ENCODE peak calls at places on chromosomes 4 and X, in six cellular contexts. One of them, this sample, is unnamed. For H3K4me1 and H3K9me2, the result is how much of the 10 kb centered on the place peaks cover.

GRCh38 chrX:20060961-20061868 is 55.5 kb downstream of the MAP7D2 start:
- DNase-seq in PC-3: no peak
- DNase-seq in GM23338: no peak
- DNase-seq in GM23248: no peak
- DNase-seq in SK-N-SH: no peak
- DNase-seq in MM.1S: peak
- DNase-seq in this sample: peak

GRCh38 chr4:29853843-29854242 is 866.3 kb upstream of the PCDH7 start:
- DNase-seq in MM.1S: no peak
- DNase-seq in PC-3: no peak
- DNase-seq in GM23248: no peak
- DNase-seq in SK-N-SH: no peak
- DNase-seq in GM23338: peak
- DNase-seq in this sample: no peak

GRCh38 chr4:31187979-31188378 is 467.8 kb downstream of the PCDH7 start:
- DNase-seq in GM23338: no peak
- DNase-seq in GM23248: no peak
- DNase-seq in MM.1S: no peak
- DNase-seq in SK-N-SH: no peak
- DNase-seq in PC-3: no peak
- DNase-seq in this sample: no peak

GRCh38 chr4:165301833-165302232 is 25.6 kb upstream of the MSMO1 start:
- DNase-seq in MM.1S: peak
- DNase-seq in PC-3: no peak
- DNase-seq in SK-N-SH: no peak
- DNase-seq in GM23338: no peak
- DNase-seq in GM23248: peak
- DNase-seq in this sample: no peak

GRCh38 chr4:18155062-18156041 is 133.8 kb upstream of the LCORL start:
- DNase-seq in GM23248: no peak
- DNase-seq in MM.1S: no peak
- DNase-seq in GM23338: no peak
- DNase-seq in SK-N-SH: no peak
- DNase-seq in PC-3: no peak
- DNase-seq in this sample: no peak

GRCh38 chr4:67087897-67088296 is 457.4 kb downstream of the CENPC start:
- DNase-seq in GM23248: peak
- DNase-seq in SK-N-SH: peak
- DNase-seq in MM.1S: peak
- DNase-seq in GM23338: peak
- DNase-seq in PC-3: peak
- DNase-seq in this sample: peak

GRCh38 chr4:41594439-41594838 is 56.5 kb downstream of the LIMCH1 start:
- DNase-seq in GM23338: no peak
- DNase-seq in SK-N-SH: no peak
- DNase-seq in GM23248: peak
- DNase-seq in PC-3: no peak
- DNase-seq in MM.1S: no peak
- DNase-seq in this sample: no peak

GRCh38 chr4:184768296-184768695 is 34.4 kb upstream of the CENPU start:
- DNase-seq in GM23248: no peak
- DNase-seq in GM23338: no peak
- DNase-seq in PC-3: no peak
- DNase-seq in SK-N-SH: no peak
- DNase-seq in MM.1S: no peak
- DNase-seq in this sample: no peak

GRCh38 chr4:52263612-52264011 is 212.5 kb downstream of the SPATA18 start:
- DNase-seq in GM23248: peak
- DNase-seq in MM.1S: no peak
- DNase-seq in SK-N-SH: no peak
- DNase-seq in GM23338: no peak
- DNase-seq in PC-3: peak
- DNase-seq in this sample: no peak

GRCh38 chr4:78766026-78766425 is 10.1 kb upstream of the BMP2K start:
- DNase-seq in GM23338: no peak
- DNase-seq in GM23248: peak
- DNase-seq in MM.1S: no peak
- DNase-seq in PC-3: no peak
- DNase-seq in SK-N-SH: no peak
- DNase-seq in this sample: no peak

GRCh38 chr4:67988986-67989385 is 25.7 kb upstream of the TMPRSS11A start:
- DNase-seq in PC-3: no peak
- DNase-seq in GM23338: no peak
- DNase-seq in GM23248: peak
- DNase-seq in MM.1S: no peak
- DNase-seq in SK-N-SH: no peak
- DNase-seq in this sample: no peak

GRCh38 chr4:106670911-106671310 is 302.3 kb upstream of the GIMD1 start:
- DNase-seq in MM.1S: no peak
- DNase-seq in GM23338: no peak
- DNase-seq in PC-3: no peak
- DNase-seq in GM23248: no peak
- DNase-seq in SK-N-SH: no peak
- DNase-seq in this sample: no peak

GRCh38 chr4:126106658-126107057 is 791.9 kb downstream of the FAT4 start:
- DNase-seq in MM.1S: no peak
- DNase-seq in GM23248: peak
- DNase-seq in SK-N-SH: no peak
- DNase-seq in PC-3: no peak
- DNase-seq in GM23338: peak
- DNase-seq in this sample: peak

GRCh38 chrX:97230948-97231347 is 347.2 kb downstream of the RPA4 start:
- DNase-seq in PC-3: no peak
- DNase-seq in GM23248: no peak
- DNase-seq in SK-N-SH: no peak
- DNase-seq in MM.1S: no peak
- DNase-seq in GM23338: no peak
- DNase-seq in this sample: no peak

GRCh38 chr4:154838155-154838554 is 57.1 kb downstream of the RBM46 start:
- DNase-seq in PC-3: no peak
- DNase-seq in GM23248: no peak
- DNase-seq in MM.1S: no peak
- DNase-seq in GM23338: no peak
- DNase-seq in SK-N-SH: peak
- DNase-seq in this sample: no peak

GRCh38 chr4:79652726-79653125 is 244.7 kb upstream of the GK2 start:
- DNase-seq in PC-3: no peak
- DNase-seq in MM.1S: no peak
- DNase-seq in SK-N-SH: no peak
- DNase-seq in GM23248: no peak
- DNase-seq in GM23338: no peak
- DNase-seq in this sample: no peak

GRCh38 chr4:71713611-71714203 is 70.2 kb downstream of the GC start:
- DNase-seq in SK-N-SH: peak
- DNase-seq in MM.1S: peak
- DNase-seq in PC-3: peak
- DNase-seq in GM23338: peak
- DNase-seq in GM23248: peak
- DNase-seq in this sample: peak

GRCh38 chr4:70925899-70926635 is 23.9 kb downstream of the MOB1B start:
- DNase-seq in GM23338: no peak
- DNase-seq in MM.1S: no peak
- DNase-seq in GM23248: no peak
- DNase-seq in SK-N-SH: no peak
- DNase-seq in PC-3: no peak
- DNase-seq in this sample: peak

GRCh38 chr4:128335541-128335940 is 47.9 kb upstream of the PGRMC2 start:
- DNase-seq in PC-3: no peak
- DNase-seq in GM23338: no peak
- DNase-seq in MM.1S: no peak
- DNase-seq in SK-N-SH: no peak
- DNase-seq in GM23248: no peak
- DNase-seq in this sample: no peak

GRCh38 chr4:99807666-99808065 is 9.0 kb upstream of the DAPP1 start:
- DNase-seq in GM23248: no peak
- DNase-seq in MM.1S: no peak
- DNase-seq in SK-N-SH: no peak
- DNase-seq in GM23338: no peak
- DNase-seq in PC-3: no peak
- DNase-seq in this sample: no peak

GRCh38 chrX:85243761-85244410 is at the start of the genes SATL1 and ZNF711:
- DNase-seq in SK-N-SH: peak
- DNase-seq in GM23248: peak
- DNase-seq in MM.1S: peak
- DNase-seq in PC-3: no peak
- DNase-seq in GM23338: peak
- DNase-seq in this sample: peak

GRCh38 chr4:168737441-168738176 is 240.8 kb downstream of the PALLD start:
- DNase-seq in PC-3: no peak
- DNase-seq in SK-N-SH: no peak
- DNase-seq in MM.1S: no peak
- DNase-seq in GM23338: no peak
- DNase-seq in GM23248: no peak
- DNase-seq in this sample: no peak

GRCh38 chrX:106437407-106437806 is 174.4 kb upstream of the RADX start:
- DNase-seq in SK-N-SH: no peak
- DNase-seq in GM23338: no peak
- DNase-seq in MM.1S: no peak
- DNase-seq in PC-3: no peak
- DNase-seq in GM23248: no peak
- DNase-seq in this sample: no peak

GRCh38 chr4:150297861-150298474 is 219.7 kb downstream of the DCLK2 start:
- DNase-seq in SK-N-SH: peak
- DNase-seq in GM23248: peak
- DNase-seq in PC-3: peak
- DNase-seq in GM23338: peak
- DNase-seq in MM.1S: peak
- DNase-seq in this sample: peak

DNA sequence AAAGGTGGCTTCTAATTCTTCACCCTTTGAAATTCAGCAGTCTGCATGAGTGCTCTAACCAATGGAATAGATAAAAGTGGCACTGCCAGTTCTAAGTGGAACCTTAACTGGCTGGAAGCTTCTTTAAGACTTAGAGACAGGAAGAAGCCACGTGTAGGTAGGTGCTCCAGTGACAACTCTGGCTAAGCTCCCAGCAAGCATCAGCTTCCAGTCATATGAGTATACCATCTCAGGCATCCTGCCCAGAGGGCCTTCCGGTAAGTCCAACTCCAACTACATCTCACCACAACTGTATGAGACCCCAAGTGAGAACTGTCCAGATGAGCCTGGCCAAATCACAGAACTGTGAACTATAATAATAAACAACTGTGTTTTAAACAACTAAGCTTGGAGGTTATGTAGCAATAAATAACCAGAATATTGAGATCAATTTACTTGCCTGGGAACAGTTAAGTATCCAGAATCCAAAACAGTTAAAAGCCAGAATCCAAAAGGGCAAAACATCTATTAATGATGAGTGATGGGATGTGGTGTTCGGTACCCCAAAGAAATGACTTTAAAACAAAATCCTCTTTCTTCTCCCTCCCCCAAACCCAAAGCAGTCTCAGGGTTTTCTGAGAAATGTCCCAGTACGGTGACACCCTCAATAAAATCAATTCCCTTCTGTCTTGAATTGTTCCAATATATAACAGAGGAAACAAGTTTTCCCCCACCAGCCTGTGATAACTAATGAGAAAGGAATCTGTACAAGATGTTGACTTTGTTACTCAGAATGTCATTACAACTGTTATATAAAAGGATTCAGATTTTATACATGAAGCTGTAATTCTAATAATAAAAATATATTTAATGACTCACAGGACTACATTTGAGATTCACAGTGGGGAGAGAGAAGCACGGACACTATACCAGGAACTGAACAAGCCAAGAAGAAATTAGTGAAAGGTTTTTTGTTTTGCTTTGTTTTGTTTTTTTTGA is 4.2 kb downstream of the TSPAN5 start:
- DNase-seq in MM.1S: no peak
- DNase-seq in GM23248: peak
- DNase-seq in SK-N-SH: no peak
- DNase-seq in PC-3: peak
- DNase-seq in GM23338: no peak
- DNase-seq in this sample: no peak
- H3K4me1 ChIP-seq in MM.1S: under half
- H3K4me1 ChIP-seq in GM23248: under half
- H3K4me1 ChIP-seq in SK-N-SH: under half
- H3K4me1 ChIP-seq in PC-3: under half
- H3K4me1 ChIP-seq in GM23338: under half
- H3K4me1 ChIP-seq in this sample: under half

GRCh38 chrX:39654183-39654925 is 443.4 kb downstream of the BCOR start:
- DNase-seq in PC-3: no peak
- DNase-seq in SK-N-SH: peak
- DNase-seq in MM.1S: no peak
- DNase-seq in GM23248: no peak
- DNase-seq in GM23338: peak
- DNase-seq in this sample: no peak

GRCh38 chrX:39654952-39655351 is 442.8 kb downstream of the BCOR start:
- DNase-seq in MM.1S: no peak
- DNase-seq in SK-N-SH: no peak
- DNase-seq in GM23248: no peak
- DNase-seq in PC-3: no peak
- DNase-seq in GM23338: no peak
- DNase-seq in this sample: no peak

GRCh38 chrX:39650883-39651282 is 446.9 kb downstream of the BCOR start:
- DNase-seq in GM23338: no peak
- DNase-seq in PC-3: no peak
- DNase-seq in GM23248: no peak
- DNase-seq in MM.1S: no peak
- DNase-seq in SK-N-SH: no peak
- DNase-seq in this sample: no peak

GRCh38 chrX:39652336-39652735 is 445.4 kb downstream of the BCOR start:
- DNase-seq in GM23248: peak
- DNase-seq in GM23338: peak
- DNase-seq in MM.1S: peak
- DNase-seq in PC-3: peak
- DNase-seq in SK-N-SH: peak
- DNase-seq in this sample: peak

DNA sequence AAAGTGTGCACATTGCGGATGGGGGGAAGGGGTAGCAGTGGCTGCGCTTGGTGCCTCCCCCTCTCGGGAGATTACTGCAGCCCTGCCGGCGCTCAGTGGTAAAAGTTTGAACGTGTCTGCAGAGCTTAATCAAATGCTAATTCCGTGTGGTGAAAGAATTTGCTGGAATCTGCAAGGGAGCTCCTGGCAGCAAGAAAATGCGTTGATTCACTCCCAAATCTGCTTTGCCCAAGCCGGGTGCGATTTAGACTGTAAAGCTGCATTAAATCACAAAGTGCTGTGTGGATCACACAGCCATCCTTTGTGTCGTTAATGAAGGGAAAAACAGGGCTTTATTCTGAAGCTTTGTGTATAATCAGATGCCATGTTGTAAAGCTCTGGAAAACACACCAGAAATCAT is 444.1 kb downstream of the BCOR start:
- DNase-seq in SK-N-SH: no peak
- DNase-seq in GM23338: peak
- DNase-seq in MM.1S: peak
- DNase-seq in PC-3: no peak
- DNase-seq in GM23248: no peak
- DNase-seq in this sample: no peak
- TF ChIP-seq EZH2phosphoT487 in SK-N-SH: no peak
- TF ChIP-seq EZH2phosphoT487 in GM23338: no peak
- TF ChIP-seq EZH2phosphoT487 in MM.1S: no peak
- TF ChIP-seq EZH2phosphoT487 in PC-3: no peak
- TF ChIP-seq EZH2phosphoT487 in GM23248: no peak
- TF ChIP-seq EZH2phosphoT487 in this sample: no peak

GRCh38 chrX:1325515-1326116 is 11.0 kb upstream of the IL3RA start:
- DNase-seq in GM23338: no peak
- DNase-seq in SK-N-SH: no peak
- DNase-seq in PC-3: no peak
- DNase-seq in MM.1S: peak
- DNase-seq in GM23248: no peak
- DNase-seq in this sample: no peak
- H3K9me2 ChIP-seq in GM23338: under half
- H3K9me2 ChIP-seq in SK-N-SH: under half
- H3K9me2 ChIP-seq in PC-3: under half
- H3K9me2 ChIP-seq in MM.1S: under half
- H3K9me2 ChIP-seq in GM23248: under half
- H3K9me2 ChIP-seq in this sample: under half

GRCh38 chr4:93740890-93741289 is 87.7 kb upstream of the ATOH1 start:
- DNase-seq in MM.1S: no peak
- DNase-seq in GM23248: no peak
- DNase-seq in GM23338: no peak
- DNase-seq in PC-3: no peak
- DNase-seq in SK-N-SH: no peak
- DNase-seq in this sample: no peak
- H3K4me1 ChIP-seq in MM.1S: under half
- H3K4me1 ChIP-seq in GM23248: under half
- H3K4me1 ChIP-seq in GM23338: under half
- H3K4me1 ChIP-seq in PC-3: under half
- H3K4me1 ChIP-seq in SK-N-SH: under half
- H3K4me1 ChIP-seq in this sample: under half

This sample was measured in OCI-LY7.